ENCODE peak calls at places on chromosomes 3 and 15, in five cellular contexts. C is lower lobe of right lung, B is fibroblast of lung, H is kidney, G is heart left ventricle. A is an unnamed sample. For H3K4me1, the result is how much of the 10 kb centered on the place peaks cover.

GRCh38 chr3:11651900-11652299 is 8.2 kb upstream of the VGLL4 start:
- DNase-seq in G (no peak), H (no peak), B (peak), C (no peak), A (no peak)

GRCh38 chr15:67845974-67846373 is 6.1 kb upstream of the RNU6-1 start:
- DNase-seq in B (no peak), G (no peak), C (no peak), H (no peak), A (no peak)

GRCh38 chr15:92391640-92392039 is 2.0 kb upstream of the ST8SIA2 start:
- DNase-seq in B (peak), C (no peak), H (no peak), G (no peak), A (no peak)

GRCh38 chr3:196533260-196533681 is 18.1 kb upstream of the SMCO1 start:
- DNase-seq in G (no peak), C (no peak), B (peak), H (no peak), A (no peak)

GRCh38 chr3:188432826-188433525 is 279.0 kb downstream of the LPP start:
- DNase-seq in C (no peak), H (no peak), G (no peak), B (peak), A (no peak)

GRCh38 chr3:44974406-44974805 is 1.6 kb downstream of the ZDHHC3 start:
- DNase-seq in G (no peak), H (no peak), C (no peak), B (no peak), A (no peak)

GRCh38 chr3:177410734-177411133 is 213.5 kb upstream of the TBL1XR1 start:
- DNase-seq in C (no peak), B (no peak), H (no peak), G (no peak), A (no peak)

GRCh38 chr3:135165260-135165659 is 370.2 kb downstream of the EPHB1 start:
- DNase-seq in G (no peak), B (no peak), C (no peak), H (no peak), A (no peak)

GRCh38 chr3:12938258-12938711 is 96.9 kb upstream of the RPL32 start:
- DNase-seq in G (peak), C (no peak), B (no peak), H (no peak), A (no peak)

GRCh38 chr3:72004749-72005292 is 219.9 kb upstream of the PROK2 start:
- DNase-seq in C (no peak), H (no peak), G (no peak), B (peak), A (no peak)

GRCh38 chr15:43854801-43855200 is 28.0 kb downstream of the WDR76 start:
- DNase-seq in B (no peak), C (no peak), G (no peak), H (no peak), A (no peak)

GRCh38 chr15:29924750-29925149 is 102.5 kb upstream of the TJP1 start:
- DNase-seq in C (peak), B (peak), G (peak), H (no peak), A (no peak)

GRCh38 chr3:184874709-184875644 is 63.0 kb downstream of the VPS8 start:
- DNase-seq in G (no peak), C (no peak), B (peak), H (no peak), A (no peak)

GRCh38 chr3:53101956-53102355 is 28.3 kb downstream of the RFT1 start:
- DNase-seq in C (no peak), G (no peak), B (no peak), H (no peak), A (no peak)

GRCh38 chr15:91807122-91807521 is 46.4 kb upstream of the SLCO3A1 start:
- DNase-seq in C (no peak), H (no peak), G (no peak), B (no peak), A (no peak)

GRCh38 chr3:38541800-38542199 is 45.7 kb downstream of the EXOG start:
- DNase-seq in H (no peak), C (no peak), G (peak), B (no peak), A (no peak)

GRCh38 chr3:183517656-183518055 is 37.9 kb downstream of the KLHL6 start:
- DNase-seq in C (no peak), B (no peak), H (no peak), G (no peak), A (peak)

DNA sequence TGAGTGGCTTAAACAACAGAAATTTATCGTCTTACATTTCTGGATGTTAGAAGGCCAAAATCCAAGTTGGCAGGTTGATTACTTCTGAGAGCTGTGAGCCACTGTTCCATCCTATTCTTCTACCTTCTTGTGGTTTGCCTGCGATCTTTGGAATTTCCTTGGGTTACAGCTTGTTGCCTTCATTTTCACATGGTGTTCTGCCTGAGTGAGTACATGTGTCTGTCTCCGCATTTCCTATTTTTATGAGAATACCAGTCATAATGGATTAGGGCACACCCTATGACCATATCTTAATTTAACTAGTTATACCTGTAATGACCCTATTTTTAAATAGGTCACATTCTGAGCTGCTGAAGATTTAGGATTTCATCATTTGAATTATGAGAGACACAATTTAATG is 294.3 kb downstream of the CNTN4 start:
- DNase-seq in G (no peak), H (no peak), B (no peak), C (no peak), A (no peak)
- TF ChIP-seq CTCF in G (no peak), H (no peak), B (no peak), C (no peak), A (no peak)

DNA sequence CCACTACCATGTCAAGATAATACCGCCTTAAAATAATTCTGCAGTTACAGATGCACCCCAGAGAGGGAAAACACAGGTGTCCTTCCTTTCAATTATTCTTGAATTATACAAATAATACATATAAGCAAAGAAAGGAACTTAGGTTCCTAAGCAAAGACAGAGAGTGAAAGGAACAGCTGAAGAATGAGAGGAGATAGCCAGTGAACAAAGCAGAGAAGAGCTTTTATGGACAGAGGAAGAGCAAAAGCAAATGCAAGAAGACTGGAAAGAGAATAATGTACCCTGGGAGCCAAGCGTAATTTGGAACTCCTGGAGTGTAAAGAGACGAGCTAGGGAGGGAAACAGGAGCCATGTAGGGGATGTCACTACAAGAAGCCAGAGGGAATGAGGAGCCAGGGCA is 21.7 kb downstream of the GPR176 start:
- DNase-seq in C (no peak), G (no peak), H (no peak), B (no peak), A (no peak)
- H3K4me1 ChIP-seq in C (under half), G (under half), H (under half), B (under half), A (under half)

GRCh38 chr3:1087066-1087555 is 5.7 kb upstream of the CNTN6 start:
- DNase-seq in H (peak), B (peak), C (peak), G (no peak), A (no peak)

GRCh38 chr3:1079641-1080040 is 13.2 kb upstream of the CNTN6 start:
- DNase-seq in B (no peak), G (no peak), H (no peak), C (no peak), A (no peak)

GRCh38 chr3:1082024-1082633 is 10.7 kb upstream of the CNTN6 start:
- DNase-seq in G (peak), C (no peak), B (peak), H (peak), A (peak)
- TF ChIP-seq CTCF in G (peak), C (peak), B (peak), H (peak), A (peak)

DNA sequence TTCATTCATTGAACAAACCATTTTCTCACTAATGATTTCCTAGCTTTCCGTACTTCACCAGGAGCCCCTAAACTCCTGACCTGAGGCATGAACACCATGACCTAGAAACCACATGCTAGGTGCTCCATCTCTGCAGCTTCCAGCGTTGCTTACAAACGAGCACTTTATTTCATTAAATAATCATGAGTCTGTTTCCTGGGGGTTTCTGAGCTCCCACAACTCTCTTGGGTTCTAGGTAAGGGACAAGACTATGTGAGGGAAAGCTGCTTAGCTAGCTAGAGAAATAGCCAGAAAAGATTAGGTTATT is 1.3 kb downstream of the MAP2K1 start:
- DNase-seq in H (no peak), C (no peak), B (no peak), G (no peak), A (no peak)
- H3K4me1 ChIP-seq in H (under half), C (under half), B (under half), G (under half), A (under half)

DNA sequence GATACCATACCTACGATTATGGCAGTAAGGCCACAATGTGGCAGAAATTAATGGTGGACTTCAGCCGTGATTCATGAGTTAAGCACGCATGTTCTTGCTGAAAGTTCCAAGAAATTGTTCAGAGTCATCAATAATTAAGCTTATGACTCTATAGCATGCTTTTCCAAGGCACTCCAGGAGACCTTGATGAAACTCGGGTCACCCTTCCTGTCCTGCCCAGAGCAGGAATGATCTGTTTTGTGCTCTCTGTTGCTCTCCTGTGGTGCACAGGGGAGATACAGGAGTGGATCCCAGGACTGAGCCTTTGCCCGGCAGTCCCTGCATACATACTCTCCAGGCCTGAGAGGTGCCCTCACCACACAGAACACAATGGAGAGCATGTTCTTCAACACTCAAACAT is 141.6 kb upstream of the SLC2A2 start:
- DNase-seq in C (no peak), B (peak), H (no peak), G (no peak), A (no peak)
- TF ChIP-seq CTCF in C (no peak), B (peak), H (peak), G (peak), A (peak)

GRCh38 chr3:152383136-152383606 is 114.4 kb downstream of the MBNL1 start:
- DNase-seq in H (no peak), B (no peak), G (no peak), C (no peak), A (no peak)
- H3K4me1 ChIP-seq in H (under half), B (under half), G (half or more), C (half or more), A (under half)

DNA sequence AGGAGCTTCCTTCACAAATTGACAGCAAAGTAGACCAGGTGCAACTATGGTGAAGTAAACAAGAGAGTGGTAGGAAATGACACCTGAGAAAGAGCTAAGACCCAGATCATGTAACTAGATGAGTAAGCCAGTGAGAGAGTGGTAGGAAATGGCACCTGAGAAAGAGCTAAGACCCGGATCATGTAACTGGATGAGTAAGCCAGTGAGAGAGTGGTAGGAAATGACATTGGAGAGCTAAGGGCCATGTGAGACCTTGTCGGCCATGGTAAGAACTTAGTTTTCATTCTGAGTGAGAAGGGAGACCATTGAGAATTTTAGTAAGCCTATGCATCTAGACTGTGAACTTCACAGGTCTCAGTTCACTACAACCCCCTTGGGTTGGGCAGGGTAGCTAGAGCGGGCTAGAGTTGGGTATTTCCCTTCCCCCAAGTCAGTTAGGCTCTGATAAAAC is 5.4 kb upstream of the SENP7 start:
- DNase-seq in G (no peak), H (no peak), B (no peak), C (no peak), A (no peak)
- TF ChIP-seq CTCF in G (no peak), H (no peak), B (no peak), C (no peak), A (no peak)

DNA sequence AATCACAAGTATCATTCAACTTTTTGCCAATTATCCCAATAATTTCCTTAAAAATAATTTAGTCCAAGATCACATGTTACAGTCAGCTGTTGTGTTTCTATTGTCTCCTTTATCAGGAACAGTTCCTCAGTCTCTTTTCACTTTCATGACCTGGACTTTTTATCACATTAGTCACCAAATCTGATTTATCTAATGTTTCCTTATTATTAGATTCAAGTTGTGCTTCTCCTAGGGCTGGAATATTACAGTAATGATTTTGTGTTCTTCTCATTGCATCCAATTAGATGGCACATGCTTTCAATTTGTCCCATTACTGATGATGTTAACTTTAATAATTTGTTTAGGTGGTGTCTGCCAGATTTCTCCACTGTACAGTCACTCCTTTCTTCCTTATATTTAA is 66.3 kb upstream of the DCBLD2 start:
- DNase-seq in C (no peak), H (no peak), B (no peak), G (no peak), A (no peak)
- H3K4me1 ChIP-seq in C (under half), H (under half), B (under half), G (under half), A (under half)

DNA sequence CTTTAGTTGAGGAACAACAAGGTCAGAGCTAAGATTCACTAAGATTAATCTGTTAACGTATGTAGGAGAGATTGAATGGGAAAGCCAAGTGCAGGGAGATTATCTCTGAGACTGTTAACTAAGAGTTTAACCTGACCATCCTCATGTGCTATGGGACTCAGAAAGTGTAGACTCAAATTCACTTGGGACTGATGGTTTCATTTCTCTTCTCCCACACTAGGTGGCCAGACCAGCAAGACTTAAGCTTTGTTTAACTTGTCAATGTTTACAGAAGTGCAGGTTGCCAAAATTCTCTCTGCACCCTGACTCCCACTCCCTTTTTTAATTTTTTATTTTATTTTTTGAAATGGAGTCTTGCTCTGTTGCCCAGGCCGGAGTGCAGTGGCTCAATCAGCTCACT is 6.3 kb upstream of the HEXA start:
- DNase-seq in H (no peak), B (no peak), C (no peak), G (no peak), A (no peak)
- TF ChIP-seq CTCF in H (peak), B (peak), C (peak), G (no peak), A (no peak)

A was measured in Peyer's patch.